ENCODE peak calls at places on chromosomes 3 and 15, in five cellular contexts. Y is pancreas, E is coronary artery, I is neural crest cell, O is progenitor cell of endocrine pancreas. A is an unnamed sample.

GRCh38 chr3:137764563-137765309 is 621 bp downstream of the SOX14 start:
- DNase-seq in Y (no peak), E (no peak), I (peak), O (no peak), A (peak)

GRCh38 chr15:64842986-64843561 is 1.4 kb downstream of the PLEKHO2 start:
- DNase-seq in Y (no peak), E (peak), I (no peak), O (no peak), A (peak)

GRCh38 chr15:68709826-68710225 is 110.9 kb downstream of the ANP32A start:
- DNase-seq in Y (no peak), E (no peak), I (no peak), O (no peak), A (no peak)

GRCh38 chr15:66961407-66961884 is 104.0 kb upstream of the SMAD3 start:
- DNase-seq in Y (no peak), E (peak), I (no peak), O (no peak), A (no peak)

GRCh38 chr3:67045711-67046465 is 47.8 kb downstream of the KBTBD8 start:
- DNase-seq in Y (no peak), E (no peak), I (no peak), O (no peak), A (no peak)

GRCh38 chr15:34047893-34048775 is 9.1 kb upstream of the AVEN start:
- DNase-seq in Y (no peak), E (no peak), I (no peak), O (no peak), A (no peak)

GRCh38 chr3:195788711-195789581 is 22.8 kb downstream of the MUC4 start:
- DNase-seq in Y (no peak), E (no peak), I (no peak), O (no peak), A (no peak)

GRCh38 chr15:29924750-29925149 is 102.5 kb upstream of the TJP1 start:
- DNase-seq in Y (peak), E (no peak), I (no peak), O (peak), A (peak)

GRCh38 chr3:194326192-194327029 is 24.7 kb downstream of the CPN2 start:
- DNase-seq in Y (no peak), E (no peak), I (no peak), O (no peak), A (no peak)

GRCh38 chr15:85722789-85723188 is 71.9 kb downstream of the KLHL25 start:
- DNase-seq in Y (no peak), E (no peak), I (no peak), O (no peak), A (no peak)

GRCh38 chr3:146223401-146224373 is 27.2 kb downstream of the PLSCR4 start:
- DNase-seq in Y (peak), E (no peak), I (no peak), O (no peak), A (no peak)

GRCh38 chr3:122415104-122415744 is 638 bp downstream of the WDR5B start:
- DNase-seq in Y (peak), E (no peak), I (no peak), O (no peak), A (peak)

GRCh38 chr3:15796331-15796730 is 1.4 kb downstream of the ANKRD28 start:
- DNase-seq in Y (no peak), E (no peak), I (no peak), O (no peak), A (no peak)

GRCh38 chr15:71114066-71114680 is 1.1 kb upstream of the THSD4 start:
- DNase-seq in Y (no peak), E (no peak), I (no peak), O (no peak), A (no peak)

DNA sequence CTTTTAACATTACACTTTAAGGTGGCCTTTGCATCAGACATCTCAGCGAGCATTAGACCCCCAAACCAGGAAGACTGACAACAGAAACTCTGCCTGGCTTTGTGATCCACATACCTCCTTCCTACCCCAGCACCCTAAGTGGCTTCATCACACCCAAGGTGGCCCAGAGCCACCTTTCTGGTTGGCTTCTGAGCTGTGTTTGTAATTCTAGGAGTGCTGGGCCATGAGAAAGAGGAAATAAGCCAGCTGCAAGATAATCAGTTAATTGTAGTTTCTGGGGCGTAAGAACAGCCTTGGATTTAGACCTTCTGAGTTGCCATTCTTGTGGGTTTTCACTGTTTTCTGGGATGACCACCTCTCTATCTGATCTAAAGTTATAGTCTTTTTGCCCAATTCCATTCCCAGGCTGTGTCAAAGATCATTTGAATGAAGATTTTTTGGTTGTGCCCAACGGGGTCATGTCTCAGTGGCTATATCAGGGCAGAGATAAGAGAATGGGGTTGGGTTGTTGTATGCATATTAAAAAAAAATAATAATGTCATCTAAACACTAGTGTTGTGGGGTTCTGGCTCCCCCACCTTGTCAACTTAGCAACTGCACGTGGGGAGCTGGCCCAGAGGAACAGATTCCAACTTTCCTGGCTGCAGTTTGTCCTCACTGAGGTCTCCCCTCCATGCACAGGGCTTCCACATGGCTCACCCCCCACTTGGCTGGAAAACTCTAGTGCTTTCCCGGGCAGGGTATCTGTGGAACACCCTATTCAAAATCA is 234.8 kb upstream of the WNT5A start:
- DNase-seq in Y (no peak), E (no peak), I (peak), O (no peak), A (peak)
- TF ChIP-seq CTCF in Y (peak), E (no peak), I (peak), O (peak), A (peak)

GRCh38 chr3:119195911-119196310 is 22.5 kb downstream of the UPK1B start:
- DNase-seq in Y (no peak), E (no peak), I (no peak), O (no peak), A (no peak)
- TF ChIP-seq CTCF in Y (no peak), E (no peak), I (no peak), O (no peak), A (no peak)

GRCh38 chr3:183782576-183782975 is 42.8 kb downstream of the MAP6D1 start:
- DNase-seq in Y (no peak), E (no peak), I (no peak), O (no peak), A (no peak)
- TF ChIP-seq CTCF in Y (no peak), E (no peak), I (no peak), O (no peak), A (no peak)

GRCh38 chr3:144636833-144637232 is 665.2 kb downstream of the DIPK2A start:
- DNase-seq in Y (no peak), E (no peak), I (no peak), O (no peak), A (peak)
- TF ChIP-seq CTCF in Y (no peak), E (no peak), I (peak), O (peak), A (no peak)

GRCh38 chr3:114707225-114707860 is 413.5 kb downstream of the TIGIT start:
- DNase-seq in Y (no peak), E (no peak), I (no peak), O (no peak), A (no peak)

GRCh38 chr3:114711321-114711891 is 417.6 kb downstream of the TIGIT start:
- DNase-seq in Y (no peak), E (no peak), I (no peak), O (no peak), A (no peak)

GRCh38 chr3:114709102-114709501 is 415.3 kb downstream of the TIGIT start:
- DNase-seq in Y (no peak), E (no peak), I (no peak), O (no peak), A (no peak)

GRCh38 chr3:114700637-114701234 is 406.9 kb downstream of the TIGIT start:
- DNase-seq in Y (no peak), E (no peak), I (no peak), O (no peak), A (no peak)

DNA sequence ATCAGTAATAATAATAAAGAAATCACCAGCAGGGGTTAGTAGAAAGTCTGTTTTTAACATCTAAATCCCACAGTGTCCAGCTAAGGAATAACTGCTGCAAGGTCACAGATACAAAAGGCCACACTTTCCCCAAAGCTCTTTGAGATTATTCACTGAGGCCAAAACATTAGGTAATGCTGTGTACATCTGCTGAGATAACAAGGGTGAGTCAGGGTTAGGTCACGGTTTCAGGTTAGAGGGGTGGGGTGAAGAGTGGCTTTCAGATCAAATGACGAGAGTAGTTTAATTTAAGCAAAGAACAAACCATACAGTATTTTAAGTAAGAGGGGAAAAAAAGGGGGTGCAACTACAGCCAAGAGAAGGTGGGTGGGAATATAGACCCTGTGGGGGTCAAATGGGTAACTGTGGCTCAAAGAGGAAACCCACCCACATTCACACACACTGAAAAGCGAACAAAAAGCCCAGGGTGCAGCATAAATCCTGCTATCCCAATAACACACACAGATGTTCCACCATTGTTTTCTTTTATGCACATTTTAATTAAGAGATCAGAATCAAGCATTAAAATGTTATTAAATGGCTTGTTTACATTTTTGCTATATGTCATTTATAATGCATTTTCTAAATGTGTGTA is 412.9 kb downstream of the TIGIT start:
- DNase-seq in Y (peak), E (no peak), I (no peak), O (no peak), A (no peak)
- TF ChIP-seq CTCF in Y (no peak), E (no peak), I (no peak), O (no peak), A (no peak)

GRCh38 chr3:100761211-100761921 is 52.1 kb downstream of the TFG start:
- DNase-seq in Y (peak), E (no peak), I (no peak), O (no peak), A (no peak)
- TF ChIP-seq CTCF in Y (no peak), E (no peak), I (peak), O (peak), A (no peak)

GRCh38 chr3:11230807-11231206 is 41.4 kb upstream of the ATG7 start:
- DNase-seq in Y (no peak), E (no peak), I (no peak), O (no peak), A (no peak)
- TF ChIP-seq CTCF in Y (no peak), E (no peak), I (no peak), O (no peak), A (no peak)

GRCh38 chr15:57782731-57783130 is 76.2 kb downstream of the POLR2M start:
- DNase-seq in Y (no peak), E (no peak), I (no peak), O (no peak), A (no peak)
- TF ChIP-seq CTCF in Y (no peak), E (no peak), I (no peak), O (no peak), A (no peak)

DNA sequence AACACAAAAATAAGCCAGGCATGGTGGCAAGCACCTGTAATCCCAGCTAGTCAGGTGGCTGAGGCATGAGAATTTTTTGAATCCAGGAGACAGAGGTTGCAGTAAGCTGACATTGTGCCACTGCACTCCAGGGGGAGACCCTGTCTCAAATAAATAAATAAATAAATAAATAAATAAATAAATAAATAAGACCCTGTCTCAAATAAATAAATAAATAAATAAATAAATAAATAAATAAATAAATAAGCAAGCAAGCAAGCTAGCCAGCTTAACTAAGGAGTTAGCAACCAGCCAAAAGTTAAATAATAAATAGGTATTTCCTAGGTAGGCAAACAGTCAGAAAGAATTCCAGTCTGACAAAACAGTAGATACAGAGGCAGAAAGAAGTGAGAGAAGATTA is 123.9 kb downstream of the GALK2 start:
- DNase-seq in Y (no peak), E (no peak), I (no peak), O (no peak), A (no peak)
- TF ChIP-seq CTCF in Y (no peak), E (no peak), I (no peak), O (no peak), A (no peak)

GRCh38 chr3:4351164-4351855 is 48.1 kb downstream of the SETMAR start:
- DNase-seq in Y (no peak), E (no peak), I (no peak), O (no peak), A (no peak)
- TF ChIP-seq CTCF in Y (peak), E (no peak), I (peak), O (no peak), A (peak)

A was measured in endothelial cell.